ENCODE peak calls at places on chromosomes 7 and 10, in five cellular contexts. F is amniotic stem cell, A is neural crest cell, Y is mammary epithelial cell, E is head of caudate nucleus. G is an unnamed sample.

GRCh38 chr10:69089638-69090599 is 2.0 kb downstream of the SRGN start:
- DNase-seq in F (no peak), A (no peak), Y (no peak), E (peak; percentile 24), G (peak; percentile 67)

GRCh38 chr7:127976056-127976455 is 55.2 kb downstream of the LRRC4 start:
- DNase-seq in F (no peak), A (peak; percentile 9), Y (no peak), E (no peak), G (no peak)

GRCh38 chr10:794382-794956 is 105.0 kb upstream of the DIP2C start:
- DNase-seq in F (no peak), A (no peak), Y (no peak), E (no peak), G (peak; percentile 20)

GRCh38 chr7:44617225-44617885 is 10.9 kb downstream of the OGDH start:
- DNase-seq in F (no peak), A (no peak), Y (peak; percentile 70), E (no peak), G (no peak)

GRCh38 chr10:62063795-62064472 is 162.4 kb downstream of the ARID5B start:
- DNase-seq in F (no peak), A (no peak), Y (no peak), E (no peak), G (no peak)

GRCh38 chr10:6211341-6212265 is 8.9 kb downstream of the PFKFB3 start:
- DNase-seq in F (no peak), A (no peak), Y (no peak), E (peak; percentile 86), G (peak; percentile 90)

GRCh38 chr10:36412942-36413341 is 712.5 kb upstream of the ANKRD30A start:
- DNase-seq in F (no peak), A (no peak), Y (peak; percentile 34), E (no peak), G (no peak)

GRCh38 chr10:114634607-114634974 is 23.5 kb downstream of the ABLIM1 start:
- DNase-seq in F (peak; percentile 98), A (no peak), Y (peak; percentile 78), E (peak; percentile 77), G (peak; percentile 54)

GRCh38 chr10:60032723-60033122 is 126.4 kb upstream of the CCDC6 start:
- DNase-seq in F (no peak), A (no peak), Y (peak; percentile 59), E (peak; percentile 68), G (peak; percentile 67)

GRCh38 chr7:92797693-92798092 is 38.7 kb downstream of the CDK6 start:
- DNase-seq in F (no peak), A (no peak), Y (peak; percentile 69), E (no peak), G (no peak)

GRCh38 chr10:14385591-14386201 is 55.0 kb upstream of the FRMD4A start:
- DNase-seq in F (no peak), A (no peak), Y (no peak), E (no peak), G (peak; percentile 55)

GRCh38 chr10:86374664-86375063 is 8.1 kb upstream of the GRID1 start:
- DNase-seq in F (no peak), A (no peak), Y (no peak), E (no peak), G (no peak)

GRCh38 chr10:124621637-124622036 is 122.5 kb downstream of the FAM53B start:
- DNase-seq in F (no peak), A (no peak), Y (no peak), E (peak; percentile 79), G (peak; percentile 88)

GRCh38 chr7:26006421-26006820 is 145.6 kb upstream of the NFE2L3 start:
- DNase-seq in F (no peak), A (no peak), Y (no peak), E (no peak), G (no peak)

GRCh38 chr7:17774248-17774647 is 166.0 kb downstream of the SNX13 start:
- DNase-seq in F (no peak), A (no peak), Y (peak; percentile 88), E (no peak), G (no peak)

GRCh38 chr10:34156781-34157425 is 658.2 kb downstream of the PARD3 start:
- DNase-seq in F (peak; percentile 3), A (no peak), Y (peak; percentile 71), E (no peak), G (peak; percentile 5)

GRCh38 chr10:127337801-127338200 is 141.4 kb upstream of the INSYN2A start:
- DNase-seq in F (no peak), A (no peak), Y (no peak), E (no peak), G (no peak)

GRCh38 chr7:137880432-137880831 is 33.7 kb upstream of the DGKI start:
- DNase-seq in F (peak; percentile 14), A (no peak), Y (peak; percentile 88), E (no peak), G (no peak)

GRCh38 chr10:7100004-7100697 is 310.7 kb downstream of the SFMBT2 start:
- DNase-seq in F (no peak), A (no peak), Y (no peak), E (no peak), G (no peak)

GRCh38 chr10:45509491-45509890 is 135.5 kb downstream of the ALOX5 start:
- DNase-seq in F (no peak), A (no peak), Y (peak; percentile 60), E (no peak), G (no peak)

GRCh38 chr10:12499587-12499986 is 150.2 kb downstream of the CAMK1D start:
- DNase-seq in F (no peak), A (no peak), Y (no peak), E (peak; percentile 70), G (peak; percentile 26)

GRCh38 chr7:100641860-100642533 is 645 bp upstream of the TFR2 start:
- DNase-seq in F (no peak), A (no peak), Y (no peak), E (no peak), G (no peak)

GRCh38 chr7:100353685-100354330 is 4.1 kb upstream of the PILRB start:
- DNase-seq in F (no peak), A (no peak), Y (no peak), E (no peak), G (no peak)

GRCh38 chr10:110634527-110635209 is 9.5 kb upstream of the RBM20 start:
- DNase-seq in F (no peak), A (no peak), Y (no peak), E (no peak), G (no peak)

GRCh38 chr7:106568680-106569499 is 92.1 kb downstream of the CCDC71L start:
- DNase-seq in F (peak; percentile 65), A (no peak), Y (peak; percentile 85), E (no peak), G (no peak)

GRCh38 chr10:31660301-31660700 is 268.3 kb downstream of the ARHGAP12 start:
- DNase-seq in F (no peak), A (no peak), Y (no peak), E (no peak), G (no peak)

GRCh38 chr10:11232222-11232961 is 214.7 kb downstream of the CELF2 start:
- DNase-seq in F (no peak), A (no peak), Y (no peak), E (no peak), G (no peak)

GRCh38 chr7:14892961-14893360 is 9.6 kb downstream of the DGKB start:
- DNase-seq in F (no peak), A (no peak), Y (peak; percentile 16), E (no peak), G (no peak)

G was measured in pons.